ENCODE peak calls at places on chromosomes 2 and 18, in six cellular contexts. One of them, this sample, is unnamed.
A peak's percentile ranks its signal among the peaks of the same experiment; 100 is the strongest.

GRCh38 chr18:62329676-62330454 is 4.8 kb downstream of the TNFRSF11A start:
- DNase-seq in PC-3: peak; percentile 95
- DNase-seq in CD8-positive, alpha-beta T cell: no peak
- DNase-seq in brain microvascular endothelial cell: peak; percentile 82
- DNase-seq in DND-41: no peak
- DNase-seq in upper lobe of right lung: no peak
- DNase-seq in this sample: peak; percentile 59

GRCh38 chr2:127142663-127143630 is 36.0 kb upstream of the BIN1 start:
- DNase-seq in upper lobe of right lung: no peak
- DNase-seq in DND-41: no peak
- DNase-seq in CD8-positive, alpha-beta T cell: peak; percentile 34
- DNase-seq in PC-3: no peak
- DNase-seq in brain microvascular endothelial cell: no peak
- DNase-seq in this sample: no peak

GRCh38 chr2:37918742-37919186 is 6.3 kb upstream of the RMDN2 start:
- DNase-seq in PC-3: peak; percentile 35
- DNase-seq in DND-41: no peak
- DNase-seq in upper lobe of right lung: no peak
- DNase-seq in brain microvascular endothelial cell: no peak
- DNase-seq in CD8-positive, alpha-beta T cell: no peak
- DNase-seq in this sample: no peak

GRCh38 chr2:170298115-170298514 is 120.2 kb downstream of the MYO3B start:
- DNase-seq in DND-41: no peak
- DNase-seq in brain microvascular endothelial cell: no peak
- DNase-seq in CD8-positive, alpha-beta T cell: no peak
- DNase-seq in PC-3: no peak
- DNase-seq in upper lobe of right lung: no peak
- DNase-seq in this sample: no peak

GRCh38 chr2:25252291-25253152 is 84.1 kb upstream of the POMC start:
- DNase-seq in PC-3: peak; percentile 55
- DNase-seq in brain microvascular endothelial cell: peak; percentile 31
- DNase-seq in CD8-positive, alpha-beta T cell: peak; percentile 72
- DNase-seq in upper lobe of right lung: peak; percentile 86
- DNase-seq in DND-41: peak; percentile 76
- DNase-seq in this sample: no peak

GRCh38 chr18:24270937-24271380 is 126.7 kb downstream of the OSBPL1A start:
- DNase-seq in upper lobe of right lung: no peak
- DNase-seq in DND-41: no peak
- DNase-seq in CD8-positive, alpha-beta T cell: no peak
- DNase-seq in brain microvascular endothelial cell: peak; percentile 37
- DNase-seq in PC-3: peak; percentile 55
- DNase-seq in this sample: peak; percentile 50

GRCh38 chr2:239190346-239190745 is 210.5 kb downstream of the HDAC4 start:
- DNase-seq in CD8-positive, alpha-beta T cell: no peak
- DNase-seq in brain microvascular endothelial cell: no peak
- DNase-seq in PC-3: no peak
- DNase-seq in DND-41: no peak
- DNase-seq in upper lobe of right lung: no peak
- DNase-seq in this sample: no peak

GRCh38 chr18:4063545-4063944 is 391.6 kb downstream of the DLGAP1 start:
- DNase-seq in CD8-positive, alpha-beta T cell: no peak
- DNase-seq in PC-3: no peak
- DNase-seq in brain microvascular endothelial cell: no peak
- DNase-seq in DND-41: no peak
- DNase-seq in upper lobe of right lung: no peak
- DNase-seq in this sample: no peak

GRCh38 chr2:233288663-233289062 is 19.0 kb upstream of the SAG start:
- DNase-seq in CD8-positive, alpha-beta T cell: no peak
- DNase-seq in PC-3: no peak
- DNase-seq in upper lobe of right lung: no peak
- DNase-seq in brain microvascular endothelial cell: no peak
- DNase-seq in DND-41: no peak
- DNase-seq in this sample: no peak

GRCh38 chr18:79106084-79106483 is 36.9 kb downstream of the ATP9B start:
- DNase-seq in brain microvascular endothelial cell: no peak
- DNase-seq in PC-3: no peak
- DNase-seq in CD8-positive, alpha-beta T cell: no peak
- DNase-seq in upper lobe of right lung: no peak
- DNase-seq in DND-41: no peak
- DNase-seq in this sample: no peak

GRCh38 chr2:214019229-214019972 is 391.5 kb upstream of the VWC2L start:
- DNase-seq in DND-41: no peak
- DNase-seq in brain microvascular endothelial cell: peak; percentile 96
- DNase-seq in CD8-positive, alpha-beta T cell: no peak
- DNase-seq in upper lobe of right lung: no peak
- DNase-seq in PC-3: peak; percentile 95
- DNase-seq in this sample: peak; percentile 92

GRCh38 chr18:28123401-28124030 is 53.4 kb downstream of the CDH2 start:
- DNase-seq in brain microvascular endothelial cell: no peak
- DNase-seq in upper lobe of right lung: no peak
- DNase-seq in CD8-positive, alpha-beta T cell: no peak
- DNase-seq in DND-41: no peak
- DNase-seq in PC-3: no peak
- DNase-seq in this sample: no peak

GRCh38 chr18:73352546-73352945 is 484.8 kb upstream of the NETO1 start:
- DNase-seq in PC-3: no peak
- DNase-seq in CD8-positive, alpha-beta T cell: no peak
- DNase-seq in brain microvascular endothelial cell: no peak
- DNase-seq in upper lobe of right lung: no peak
- DNase-seq in DND-41: no peak
- DNase-seq in this sample: no peak

GRCh38 chr2:231364061-231364460 is 31.4 kb upstream of the B3GNT7 start:
- DNase-seq in PC-3: no peak
- DNase-seq in upper lobe of right lung: no peak
- DNase-seq in DND-41: no peak
- DNase-seq in brain microvascular endothelial cell: no peak
- DNase-seq in CD8-positive, alpha-beta T cell: no peak
- DNase-seq in this sample: no peak

GRCh38 chr18:48222118-48222517 is 187.1 kb downstream of the ZBTB7C start:
- DNase-seq in CD8-positive, alpha-beta T cell: no peak
- DNase-seq in brain microvascular endothelial cell: peak; percentile 17
- DNase-seq in DND-41: peak; percentile 54
- DNase-seq in PC-3: peak; percentile 50
- DNase-seq in upper lobe of right lung: no peak
- DNase-seq in this sample: peak; percentile 89

GRCh38 chr2:15982285-15982967 is 42.1 kb downstream of the MYCN start:
- DNase-seq in DND-41: no peak
- DNase-seq in brain microvascular endothelial cell: no peak
- DNase-seq in upper lobe of right lung: no peak
- DNase-seq in CD8-positive, alpha-beta T cell: no peak
- DNase-seq in PC-3: no peak
- DNase-seq in this sample: no peak
- H3K4me3 ChIP-seq in DND-41: no peak overlapping the region
- H3K4me3 ChIP-seq in brain microvascular endothelial cell: no peak overlapping the region
- H3K4me3 ChIP-seq in upper lobe of right lung: no peak overlapping the region
- H3K4me3 ChIP-seq in CD8-positive, alpha-beta T cell: no peak overlapping the region
- H3K4me3 ChIP-seq in PC-3: no peak overlapping the region
- H3K4me3 ChIP-seq in this sample: no peak overlapping the region

GRCh38 chr2:26281226-26281625 is 36.5 kb downstream of the HADHB start:
- DNase-seq in upper lobe of right lung: no peak
- DNase-seq in PC-3: no peak
- DNase-seq in CD8-positive, alpha-beta T cell: no peak
- DNase-seq in DND-41: no peak
- DNase-seq in brain microvascular endothelial cell: no peak
- DNase-seq in this sample: peak; percentile 82

GRCh38 chr2:26283606-26284005 is 38.9 kb downstream of the HADHB start:
- DNase-seq in PC-3: no peak
- DNase-seq in upper lobe of right lung: no peak
- DNase-seq in DND-41: no peak
- DNase-seq in brain microvascular endothelial cell: no peak
- DNase-seq in CD8-positive, alpha-beta T cell: no peak
- DNase-seq in this sample: no peak

GRCh38 chr2:26284132-26284531 is 39.4 kb downstream of the HADHB start:
- DNase-seq in brain microvascular endothelial cell: peak; percentile 38
- DNase-seq in CD8-positive, alpha-beta T cell: no peak
- DNase-seq in DND-41: no peak
- DNase-seq in PC-3: peak; percentile 74
- DNase-seq in upper lobe of right lung: no peak
- DNase-seq in this sample: peak; percentile 75

DNA sequence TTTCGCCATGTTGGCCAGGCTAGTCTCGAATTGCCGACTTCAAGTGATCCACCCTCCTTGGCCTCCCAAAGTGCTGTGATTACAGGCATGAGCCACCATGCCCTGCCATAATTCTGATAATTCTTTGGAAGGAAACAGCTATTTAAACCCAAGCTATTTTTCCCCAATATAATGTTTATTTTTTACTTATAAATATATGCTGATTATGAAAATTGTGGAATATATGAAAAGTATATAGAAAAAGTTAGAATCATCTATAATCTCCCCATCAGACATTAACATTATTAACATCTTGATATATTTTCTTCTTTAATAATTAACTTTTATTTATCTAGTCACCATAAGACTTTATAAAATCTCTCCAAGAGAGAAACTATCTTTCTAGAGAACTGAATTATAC is 41.2 kb downstream of the HADHB start:
- DNase-seq in PC-3: no peak
- DNase-seq in CD8-positive, alpha-beta T cell: no peak
- DNase-seq in upper lobe of right lung: no peak
- DNase-seq in DND-41: no peak
- DNase-seq in brain microvascular endothelial cell: no peak
- DNase-seq in this sample: no peak
- H3K36me3 ChIP-seq in PC-3: peaks cover 25% of the 10 kb centered on the region
- H3K36me3 ChIP-seq in CD8-positive, alpha-beta T cell: peaks cover 16% of the 10 kb centered on the region
- H3K36me3 ChIP-seq in upper lobe of right lung: peaks cover 86% of the 10 kb centered on the region
- H3K36me3 ChIP-seq in DND-41: peaks cover 52% of the 10 kb centered on the region
- H3K36me3 ChIP-seq in brain microvascular endothelial cell: peaks cover 24% of the 10 kb centered on the region
- H3K36me3 ChIP-seq in this sample: peaks cover 9% of the 10 kb centered on the region

DNA sequence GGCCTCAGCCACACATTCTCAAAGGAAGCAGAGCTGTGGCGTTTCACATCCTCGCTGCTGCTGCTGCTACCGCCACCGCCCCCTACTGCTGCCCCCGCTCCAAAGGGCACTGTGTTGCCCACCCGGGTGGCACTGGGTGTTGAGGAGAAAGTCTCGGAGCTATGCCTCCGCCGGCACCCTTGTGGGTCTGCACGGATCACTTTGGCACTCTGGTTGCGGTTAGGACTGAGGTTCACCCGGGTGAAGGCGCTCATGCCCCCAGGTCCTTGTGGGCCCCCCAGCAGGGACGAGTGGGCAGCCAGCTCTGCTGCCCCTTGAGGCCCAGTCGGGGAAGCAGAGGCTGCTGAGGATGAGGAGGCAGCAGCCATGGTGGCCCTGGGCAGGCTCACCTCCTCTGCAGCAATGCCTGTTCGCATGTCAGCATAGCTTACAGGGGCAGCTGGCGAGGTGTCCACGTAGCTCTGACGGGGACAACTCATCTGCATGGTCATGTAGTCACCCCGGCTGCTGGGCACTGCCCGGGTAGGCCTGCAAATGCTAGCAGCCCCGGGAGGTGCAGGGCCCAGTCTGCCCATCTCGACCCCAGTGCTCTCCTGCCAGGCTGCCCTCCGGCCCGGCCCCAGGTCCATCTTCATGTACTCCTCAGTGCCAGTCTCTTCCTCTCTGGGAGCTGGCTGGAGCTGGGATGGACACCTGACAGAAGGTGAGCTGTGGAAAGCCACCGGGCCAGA is 4.2 kb downstream of the IRS1 start:
- DNase-seq in DND-41: peak; percentile 13
- DNase-seq in upper lobe of right lung: peak; percentile 67
- DNase-seq in PC-3: peak; percentile 37
- DNase-seq in CD8-positive, alpha-beta T cell: no peak
- DNase-seq in brain microvascular endothelial cell: no peak
- DNase-seq in this sample: no peak
- TF ChIP-seq CTCF in DND-41: peak; percentile 8
- TF ChIP-seq CTCF in upper lobe of right lung: no peak
- TF ChIP-seq CTCF in PC-3: peak; percentile 16
- TF ChIP-seq CTCF in CD8-positive, alpha-beta T cell: no peak
- TF ChIP-seq CTCF in brain microvascular endothelial cell: peak; percentile 44
- TF ChIP-seq CTCF in this sample: peak; percentile 9

GRCh38 chr2:18404708-18405107 is 155.7 kb downstream of the RDH14 start:
- DNase-seq in upper lobe of right lung: no peak
- DNase-seq in CD8-positive, alpha-beta T cell: no peak
- DNase-seq in PC-3: no peak
- DNase-seq in DND-41: no peak
- DNase-seq in brain microvascular endothelial cell: no peak
- DNase-seq in this sample: no peak
- H3K4me3 ChIP-seq in upper lobe of right lung: no peak overlapping the region
- H3K4me3 ChIP-seq in CD8-positive, alpha-beta T cell: no peak overlapping the region
- H3K4me3 ChIP-seq in PC-3: no peak overlapping the region
- H3K4me3 ChIP-seq in DND-41: no peak overlapping the region
- H3K4me3 ChIP-seq in brain microvascular endothelial cell: no peak overlapping the region
- H3K4me3 ChIP-seq in this sample: no peak overlapping the region

GRCh38 chr2:15595342-15595905 is 3.8 kb downstream of the DDX1 start:
- DNase-seq in CD8-positive, alpha-beta T cell: no peak
- DNase-seq in upper lobe of right lung: no peak
- DNase-seq in brain microvascular endothelial cell: no peak
- DNase-seq in PC-3: no peak
- DNase-seq in DND-41: no peak
- DNase-seq in this sample: no peak

GRCh38 chr2:15595936-15596335 is 4.3 kb downstream of the DDX1 start:
- DNase-seq in DND-41: no peak
- DNase-seq in upper lobe of right lung: no peak
- DNase-seq in PC-3: no peak
- DNase-seq in CD8-positive, alpha-beta T cell: no peak
- DNase-seq in brain microvascular endothelial cell: no peak
- DNase-seq in this sample: no peak

GRCh38 chr2:15594291-15595256 is 2.9 kb downstream of the DDX1 start:
- DNase-seq in PC-3: peak; percentile 27
- DNase-seq in CD8-positive, alpha-beta T cell: no peak
- DNase-seq in upper lobe of right lung: no peak
- DNase-seq in DND-41: no peak
- DNase-seq in brain microvascular endothelial cell: no peak
- DNase-seq in this sample: no peak

GRCh38 chr2:15596350-15596749 is 4.7 kb downstream of the DDX1 start:
- DNase-seq in PC-3: no peak
- DNase-seq in CD8-positive, alpha-beta T cell: no peak
- DNase-seq in DND-41: no peak
- DNase-seq in upper lobe of right lung: no peak
- DNase-seq in brain microvascular endothelial cell: no peak
- DNase-seq in this sample: no peak

DNA sequence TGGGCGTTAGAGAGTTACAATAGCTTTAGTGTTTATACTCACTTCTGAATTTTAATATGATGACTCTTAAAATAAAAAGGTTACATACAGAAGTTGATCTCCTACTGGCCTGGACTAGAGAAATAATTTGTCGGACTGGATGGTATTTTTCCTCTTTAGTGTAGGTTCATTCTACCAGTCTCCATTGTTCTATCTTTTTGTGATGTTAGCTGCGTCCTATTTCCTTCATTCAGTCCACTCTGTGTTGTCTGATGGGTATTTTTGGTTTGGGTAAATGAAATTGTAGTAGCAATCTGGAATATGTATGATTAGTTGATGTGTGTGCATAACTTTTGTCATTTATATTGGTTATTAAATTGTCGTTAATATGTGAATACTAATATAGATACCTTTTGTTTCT is 5.3 kb downstream of the DDX1 start:
- DNase-seq in CD8-positive, alpha-beta T cell: no peak
- DNase-seq in brain microvascular endothelial cell: no peak
- DNase-seq in DND-41: no peak
- DNase-seq in upper lobe of right lung: no peak
- DNase-seq in PC-3: no peak
- DNase-seq in this sample: no peak
- H3K36me3 ChIP-seq in CD8-positive, alpha-beta T cell: peaks cover 48% of the 10 kb centered on the region
- H3K36me3 ChIP-seq in brain microvascular endothelial cell: peaks cover 44% of the 10 kb centered on the region
- H3K36me3 ChIP-seq in DND-41: peaks cover 72% of the 10 kb centered on the region
- H3K36me3 ChIP-seq in upper lobe of right lung: peaks cover 71% of the 10 kb centered on the region
- H3K36me3 ChIP-seq in PC-3: peaks cover 64% of the 10 kb centered on the region
- H3K36me3 ChIP-seq in this sample: peaks cover 11% of the 10 kb centered on the region

GRCh38 chr2:224492531-224492930 is 90.6 kb upstream of the FAM124B start:
- DNase-seq in upper lobe of right lung: no peak
- DNase-seq in CD8-positive, alpha-beta T cell: no peak
- DNase-seq in PC-3: no peak
- DNase-seq in DND-41: no peak
- DNase-seq in brain microvascular endothelial cell: no peak
- DNase-seq in this sample: no peak
- TF ChIP-seq CTCF in upper lobe of right lung: no peak
- TF ChIP-seq CTCF in CD8-positive, alpha-beta T cell: no peak
- TF ChIP-seq CTCF in PC-3: no peak
- TF ChIP-seq CTCF in DND-41: no peak
- TF ChIP-seq CTCF in brain microvascular endothelial cell: no peak
- TF ChIP-seq CTCF in this sample: no peak

GRCh38 chr2:72722492-72723090 is 103.2 kb downstream of the EXOC6B start:
- DNase-seq in upper lobe of right lung: no peak
- DNase-seq in CD8-positive, alpha-beta T cell: no peak
- DNase-seq in DND-41: no peak
- DNase-seq in PC-3: no peak
- DNase-seq in brain microvascular endothelial cell: peak; percentile 5
- DNase-seq in this sample: peak; percentile 28
- H3K4me3 ChIP-seq in upper lobe of right lung: no peak overlapping the region
- H3K4me3 ChIP-seq in CD8-positive, alpha-beta T cell: no peak overlapping the region
- H3K4me3 ChIP-seq in DND-41: no peak overlapping the region
- H3K4me3 ChIP-seq in PC-3: no peak overlapping the region
- H3K4me3 ChIP-seq in brain microvascular endothelial cell: no peak overlapping the region
- H3K4me3 ChIP-seq in this sample: no peak overlapping the region